ENCODE peak calls at places on chromosome 9, in eight cellular contexts. I is IMR-90, S is GM12865, P is brain microvascular endothelial cell, Q is A673, X is nephron progenitor cell, V is astrocyte of the spinal cord, O is epithelial cell of esophagus. H is an unnamed sample.

GRCh38 chr9:134776080-134776796 is 104.4 kb upstream of the FCN2 start:
- DNase-seq in I (peak; percentile 72), S (no peak), P (no peak), Q (no peak), X (no peak), V (no peak), O (no peak), H (no peak)

GRCh38 chr9:122011818-122012498 is 81.2 kb downstream of the TTLL11 start:
- DNase-seq in I (no peak), S (no peak), P (no peak), Q (no peak), X (no peak), V (no peak), O (no peak), H (no peak)

GRCh38 chr9:26263451-26263850 is 585.2 kb upstream of the TUSC1 start:
- DNase-seq in I (no peak), S (no peak), P (no peak), Q (no peak), X (no peak), V (no peak), O (no peak), H (no peak)

GRCh38 chr9:112874006-112874405 is 16.7 kb downstream of the SLC46A2 start:
- DNase-seq in I (peak; percentile 50), S (no peak), P (no peak), Q (no peak), X (no peak), V (no peak), O (no peak), H (no peak)

GRCh38 chr9:125747053-125747764 is at the start of gene PBX3:
- DNase-seq in I (no peak), S (peak; percentile 70), P (no peak), Q (peak; percentile 44), X (peak; percentile 69), V (peak; percentile 39), O (peak; percentile 51), H (no peak)

GRCh38 chr9:69254223-69254622 is 70.8 kb upstream of the ENTREP1 start:
- DNase-seq in I (no peak), S (no peak), P (no peak), Q (no peak), X (no peak), V (no peak), O (no peak), H (no peak)

GRCh38 chr9:109766351-109766750 is 13.6 kb upstream of the PALM2AKAP2 start:
- DNase-seq in I (peak; percentile 98), S (no peak), P (peak; percentile 71), Q (no peak), X (no peak), V (peak; percentile 26), O (peak; percentile 95), H (no peak)

GRCh38 chr9:134314039-134314949 is 12.0 kb upstream of the RXRA start:
- DNase-seq in I (no peak), S (no peak), P (no peak), Q (no peak), X (peak; percentile 2), V (no peak), O (no peak), H (no peak)

GRCh38 chr9:124873664-124874063 is 11.7 kb downstream of the ARPC5L start:
- DNase-seq in I (no peak), S (no peak), P (no peak), Q (no peak), X (no peak), V (no peak), O (peak; percentile 65), H (no peak)

GRCh38 chr9:105833271-105833975 is 139.1 kb downstream of the TMEM38B start:
- DNase-seq in I (peak; percentile 42), S (no peak), P (no peak), Q (no peak), X (no peak), V (no peak), O (peak; percentile 9), H (no peak)

GRCh38 chr9:77899679-77900354 is 131.8 kb downstream of the GNAQ start:
- DNase-seq in I (peak; percentile 87), S (no peak), P (peak; percentile 66), Q (no peak), X (no peak), V (peak; percentile 80), O (peak; percentile 51), H (peak; percentile 77)

GRCh38 chr9:73715591-73715990 is 563.9 kb downstream of the ANXA1 start:
- DNase-seq in I (no peak), S (no peak), P (no peak), Q (no peak), X (no peak), V (no peak), O (no peak), H (no peak)

GRCh38 chr9:71609453-71609840 is 158.9 kb downstream of the CEMIP2 start:
- DNase-seq in I (no peak), S (no peak), P (no peak), Q (no peak), X (no peak), V (no peak), O (no peak), H (no peak)

GRCh38 chr9:134775552-134775951 is 105.1 kb upstream of the FCN2 start:
- DNase-seq in I (peak; percentile 91), S (no peak), P (peak; percentile 27), Q (no peak), X (no peak), V (peak; percentile 54), O (no peak), H (peak; percentile 23)

GRCh38 chr9:115015018-115015635 is 84.7 kb upstream of the TNFSF8 start:
- DNase-seq in I (peak; percentile 64), S (peak; percentile 27), P (peak; percentile 40), Q (peak; percentile 86), X (peak; percentile 41), V (peak; percentile 54), O (peak; percentile 69), H (no peak)

GRCh38 chr9:131738838-131739191 is 1.1 kb downstream of the RAPGEF1 start:
- DNase-seq in I (no peak), S (peak; percentile 48), P (no peak), Q (peak; percentile 26), X (no peak), V (no peak), O (no peak), H (no peak)

GRCh38 chr9:134925011-134925511 is 7.3 kb upstream of the FCN1 start:
- DNase-seq in I (no peak), S (peak; percentile 39), P (no peak), Q (no peak), X (no peak), V (no peak), O (no peak), H (no peak)

GRCh38 chr9:104820336-104820735 is 56.4 kb downstream of the NIPSNAP3B start:
- DNase-seq in I (no peak), S (no peak), P (no peak), Q (no peak), X (no peak), V (no peak), O (no peak), H (no peak)

GRCh38 chr9:129068110-129068509 is 12.8 kb upstream of the DOLPP1 start:
- DNase-seq in I (no peak), S (no peak), P (no peak), Q (no peak), X (no peak), V (no peak), O (no peak), H (no peak)

GRCh38 chr9:15846611-15847010 is 293.8 kb downstream of the CCDC171 start:
- DNase-seq in I (no peak), S (no peak), P (no peak), Q (peak; percentile 87), X (no peak), V (no peak), O (no peak), H (no peak)

GRCh38 chr9:581673-582497 is 259.6 kb upstream of the DMRT1 start:
- DNase-seq in I (no peak), S (peak; percentile 30), P (no peak), Q (no peak), X (peak; percentile 26), V (no peak), O (no peak), H (no peak)

GRCh38 chr9:132857031-132857430 is 21.1 kb downstream of the AK8 start:
- DNase-seq in I (peak; percentile 72), S (no peak), P (peak; percentile 5), Q (no peak), X (no peak), V (peak; percentile 37), O (peak; percentile 24), H (no peak)

GRCh38 chr9:134944351-134944802 is 26.7 kb upstream of the FCN1 start:
- DNase-seq in I (no peak), S (no peak), P (no peak), Q (peak; percentile 80), X (no peak), V (no peak), O (no peak), H (no peak)

GRCh38 chr9:137396227-137396626 is 26.7 kb downstream of the EXD3 start:
- DNase-seq in I (peak; percentile 96), S (no peak), P (peak; percentile 96), Q (no peak), X (no peak), V (peak; percentile 92), O (peak; percentile 42), H (no peak)

GRCh38 chr9:77020438-77021264 is 1.2 kb downstream of the FOXB2 start:
- DNase-seq in I (no peak), S (no peak), P (no peak), Q (no peak), X (peak; percentile 26), V (no peak), O (no peak), H (no peak)

GRCh38 chr9:37859043-37859442 is 44.9 kb downstream of the SLC25A51 start:
- DNase-seq in I (peak; percentile 33), S (no peak), P (no peak), Q (no peak), X (no peak), V (peak; percentile 5), O (peak; percentile 27), H (no peak)
- TF ChIP-seq CTCF in I (peak; percentile 40), S (no peak), P (no peak), Q (no peak), X (no peak), V (peak; percentile 17), O (peak; percentile 33), H (no peak)

GRCh38 chr9:95167998-95168397 is 149.5 kb downstream of the FANCC start:
- DNase-seq in I (peak; percentile 97), S (peak; percentile 83), P (peak; percentile 95), Q (peak; percentile 89), X (peak; percentile 62), V (peak; percentile 93), O (peak; percentile 97), H (peak; percentile 63)
- TF ChIP-seq CTCF in I (peak; percentile 79), S (peak; percentile 77), P (peak; percentile 91), Q (peak; percentile 80), X (peak; percentile 61), V (peak; percentile 92), O (peak; percentile 97), H (peak; percentile 84)

GRCh38 chr9:88741335-88741734 is 206.4 kb downstream of the NXNL2 start:
- DNase-seq in I (no peak), S (peak; percentile 34), P (no peak), Q (peak; percentile 52), X (no peak), V (no peak), O (no peak), H (no peak)
- TF ChIP-seq CTCF in I (peak; percentile 34), S (peak; percentile 47), P (peak; percentile 70), Q (peak; percentile 52), X (peak; percentile 10), V (peak; percentile 33), O (peak; percentile 16), H (peak; percentile 32)

DNA sequence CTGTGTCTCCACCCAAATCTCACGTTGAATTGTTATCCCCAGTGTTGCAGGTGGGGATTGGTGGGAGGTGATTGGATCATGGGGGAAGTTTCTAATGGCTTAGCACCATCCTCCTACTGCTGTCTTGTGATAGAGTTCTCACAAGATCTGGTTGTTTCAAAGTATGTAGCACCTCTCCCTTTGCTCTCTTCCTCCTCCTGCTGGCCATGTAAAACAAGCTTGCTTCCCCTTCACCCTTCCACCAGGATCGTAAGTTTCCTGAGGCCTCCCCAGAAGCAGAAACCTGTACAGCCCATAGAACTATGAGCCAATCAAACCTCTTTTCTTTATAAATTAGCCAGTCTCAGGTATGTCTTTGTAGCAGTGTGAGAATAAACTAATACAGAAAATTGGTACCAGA is 214.7 kb upstream of the C9orf72 start:
- DNase-seq in I (no peak), S (no peak), P (peak; percentile 31), Q (peak; percentile 48), X (no peak), V (peak; percentile 13), O (peak; percentile 56), H (no peak)
- TF ChIP-seq CTCF in I (no peak), S (no peak), P (peak; percentile 64), Q (peak; percentile 49), X (no peak), V (peak; percentile 32), O (peak; percentile 36), H (no peak)

H was measured in kidney epithelial cell.